ENCODE peak calls at places on chromosome 19, in four cellular contexts. L, H, G and R are unnamed samples.

GRCh38 chr19:55688422-55689218 is 13.6 kb downstream of the EPN1 start:
- DNase-seq in L (peak; percentile 21), H (peak; percentile 50), G (peak; percentile 85), R (no peak)

GRCh38 chr19:58021541-58022282 is 12.1 kb upstream of the ZSCAN1 start:
- DNase-seq in L (peak; percentile 58), H (peak; percentile 73), G (no peak), R (no peak)

GRCh38 chr19:30712428-30713151 is 340.4 kb downstream of the ZNF536 start:
- DNase-seq in L (no peak), G (no peak), H (no peak), R (no peak)

GRCh38 chr19:48321372-48321621 is 4.1 kb upstream of the EMP3 start:
- DNase-seq in L (peak; percentile 98), G (peak; percentile 99), H (peak; percentile 99), R (peak; percentile 96)

GRCh38 chr19:18815673-18816072 is 16.1 kb upstream of the UPF1 start:
- DNase-seq in L (no peak), G (no peak), H (no peak), R (no peak)

GRCh38 chr19:1221904-1222255 is 15.9 kb downstream of the CBARP start:
- DNase-seq in H (no peak), G (no peak), L (no peak), R (no peak)

GRCh38 chr19:50187937-50188336 is 15.5 kb upstream of the MYH14 start:
- DNase-seq in G (no peak), H (no peak), L (no peak), R (no peak)

GRCh38 chr19:29667390-29667783 is 2.1 kb downstream of the PLEKHF1 start:
- DNase-seq in H (peak; percentile 59), G (no peak), L (no peak), R (no peak)

GRCh38 chr19:10766681-10767201 is 48.9 kb downstream of the DNM2 start:
- DNase-seq in H (no peak), L (peak; percentile 64), G (peak; percentile 81), R (no peak)

GRCh38 chr19:42412223-42412622 is 15.0 kb downstream of the LIPE start:
- DNase-seq in G (no peak), H (no peak), L (no peak), R (no peak)

GRCh38 chr19:35268546-35269424 is at the start of gene USF2:
- DNase-seq in H (peak; percentile 89), G (peak; percentile 94), L (peak; percentile 86), R (peak; percentile 91)

GRCh38 chr19:18317998-18318800 is 4.7 kb downstream of the LSM4 start:
- DNase-seq in L (peak; percentile 58), H (no peak), G (peak; percentile 83), R (no peak)

GRCh38 chr19:10173527-10173926 is 21.2 kb downstream of the DNMT1 start:
- DNase-seq in H (no peak), G (no peak), L (no peak), R (no peak)

GRCh38 chr19:38869836-38870607 is 8.1 kb downstream of the RINL start:
- DNase-seq in G (peak; percentile 94), H (peak; percentile 94), L (peak; percentile 86), R (peak; percentile 89)

GRCh38 chr19:38870612-38871011 is 7.5 kb downstream of the RINL start:
- DNase-seq in H (no peak), G (no peak), L (no peak), R (no peak)

GRCh38 chr19:38868551-38868950 is 9.5 kb downstream of the RINL start:
- DNase-seq in H (no peak), G (no peak), L (no peak), R (no peak)

GRCh38 chr19:38867176-38867780 is 10.8 kb downstream of the RINL start:
- DNase-seq in L (no peak), G (no peak), H (no peak), R (no peak)

DNA sequence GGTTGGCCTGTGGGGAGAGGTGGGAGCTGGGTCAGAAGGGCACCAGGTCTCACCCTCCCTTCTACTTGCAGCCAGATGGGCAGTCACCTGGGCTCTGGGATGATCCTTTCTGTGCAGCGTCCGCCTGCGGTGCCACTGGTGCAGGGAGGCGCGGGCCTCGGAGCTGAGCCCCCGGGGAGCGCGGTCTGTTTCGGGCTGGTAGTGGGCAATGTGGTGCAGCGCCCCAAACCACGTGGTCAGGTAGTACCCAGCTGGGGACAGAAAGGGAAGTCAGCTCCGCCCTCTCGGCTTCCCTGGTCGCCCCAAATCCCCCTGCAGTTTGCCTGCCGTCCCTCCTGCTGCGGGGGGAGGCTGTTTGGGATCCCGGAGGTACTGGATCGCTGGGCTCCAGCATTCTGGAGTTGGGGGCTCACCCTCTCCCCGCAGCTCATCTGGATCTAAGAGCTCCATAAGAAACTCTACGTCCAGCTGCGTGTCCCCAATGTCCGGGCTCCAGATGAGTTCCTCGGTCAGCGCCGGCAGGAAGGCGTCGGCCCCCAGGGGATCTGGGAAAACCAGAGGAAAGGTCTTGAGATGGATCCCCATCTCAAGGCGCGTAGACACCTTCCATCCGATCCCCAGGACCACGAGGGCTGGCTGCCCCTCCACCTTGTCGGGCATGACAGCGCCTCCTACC is 8.8 kb downstream of the RINL start:
- DNase-seq in H (no peak), G (no peak), L (peak; percentile 34), R (no peak)
- H3K4me3 ChIP-seq in H (peak overlapping the region; percentile 13), G (peak overlapping the region; percentile 71), L (peak overlapping the region; percentile 15), R (peak overlapping the region; percentile 68)

GRCh38 chr19:3098141-3098514 is 4.0 kb downstream of the GNA11 start:
- DNase-seq in G (peak; percentile 77), H (no peak), L (peak; percentile 73), R (peak; percentile 52)

GRCh38 chr19:3100747-3101730 is 6.9 kb downstream of the GNA11 start:
- DNase-seq in G (peak; percentile 65), L (peak; percentile 23), H (no peak), R (no peak)

GRCh38 chr19:3100331-3100730 is 6.2 kb downstream of the GNA11 start:
- DNase-seq in G (peak; percentile 45), L (peak; percentile 25), H (no peak), R (no peak)

GRCh38 chr19:3098515-3099346 is 4.6 kb downstream of the GNA11 start:
- DNase-seq in L (peak; percentile 91), G (peak; percentile 92), H (peak; percentile 83), R (peak; percentile 87)

GRCh38 chr19:3099347-3100145 is 5.4 kb downstream of the GNA11 start:
- DNase-seq in L (no peak), G (peak; percentile 68), H (no peak), R (no peak)
- H3K4me1 ChIP-seq in L (peaks cover 74% of the 10 kb centered on the region), G (peaks cover 21% of the 10 kb centered on the region), H (peaks cover 85% of the 10 kb centered on the region), R (peaks cover 74% of the 10 kb centered on the region)

DNA sequence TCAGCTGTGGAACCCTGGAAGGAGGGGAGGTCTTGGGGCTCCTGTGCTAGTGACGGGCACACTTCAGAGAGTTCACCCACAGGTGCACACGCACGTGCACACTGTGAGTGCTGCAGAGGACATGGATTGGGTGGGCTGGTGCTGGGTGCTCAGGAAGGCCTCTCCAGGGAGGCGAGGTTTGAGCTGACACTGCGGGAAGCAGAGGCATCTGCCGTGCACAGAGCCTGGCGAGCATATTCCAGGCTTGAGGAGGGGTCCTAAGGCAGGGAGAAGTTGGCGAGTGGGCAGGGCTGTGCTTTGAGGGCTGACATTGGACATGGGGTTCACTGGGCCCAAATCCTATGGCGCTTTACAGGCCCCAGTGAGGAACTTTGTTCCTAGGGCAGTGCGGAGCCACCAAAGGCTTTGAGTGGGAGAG is 25.6 kb downstream of the CCDC8 start:
- DNase-seq in G (peak; percentile 37), L (no peak), H (peak; percentile 50), R (no peak)
- H3K4me3 ChIP-seq in G (no peak overlapping the region), L (no peak overlapping the region), H (no peak overlapping the region), R (no peak overlapping the region)

DNA sequence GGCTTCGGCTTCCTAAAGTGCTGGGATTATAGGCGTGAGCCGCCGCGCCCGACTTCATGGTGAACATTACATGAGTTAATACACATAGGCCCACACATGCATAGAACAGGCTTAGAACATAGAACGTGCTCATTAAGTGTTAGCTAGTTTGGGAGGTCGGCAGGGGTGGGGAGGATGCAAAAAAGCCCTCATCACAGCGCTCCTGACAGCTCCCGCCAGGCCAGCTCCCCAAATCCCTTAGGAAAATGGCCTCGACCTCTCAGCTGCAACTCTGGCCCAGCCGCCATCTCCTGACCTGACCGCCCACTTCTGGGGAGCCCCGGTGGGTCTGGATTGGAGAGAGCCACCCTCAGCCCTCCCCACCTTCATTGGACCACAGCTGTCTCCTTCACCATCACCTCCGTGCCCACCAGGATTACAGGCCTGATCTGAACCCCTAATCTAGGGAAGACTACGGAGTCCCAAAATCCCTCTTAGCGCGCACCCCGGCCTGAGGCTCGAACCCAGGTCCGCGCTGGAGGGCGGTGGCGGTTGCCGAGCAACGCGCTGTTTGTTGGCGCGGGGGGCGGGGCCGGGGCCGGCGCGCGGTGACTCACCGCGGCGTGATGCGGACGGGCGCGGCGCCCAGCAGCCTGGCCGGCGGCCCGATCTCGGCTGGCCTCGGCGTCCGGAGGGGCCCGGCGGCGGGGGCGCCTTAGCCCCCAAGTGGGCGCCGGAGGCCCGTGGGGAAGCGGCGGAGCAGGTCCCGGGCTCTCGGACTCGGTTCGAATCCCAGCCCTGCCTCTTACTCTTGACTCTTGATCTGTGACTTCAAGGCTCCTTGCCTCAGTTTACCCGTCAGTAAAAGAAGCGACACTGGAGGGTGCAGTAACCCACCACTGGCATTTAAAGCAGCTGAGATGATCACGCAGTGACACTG is 26.7 kb upstream of the NANOS3 start:
- DNase-seq in L (peak; percentile 92), H (peak; percentile 93), G (peak; percentile 94), R (peak; percentile 93)
- H3K4me1 ChIP-seq in L (peaks cover 46% of the 10 kb centered on the region), H (peaks cover 53% of the 10 kb centered on the region), G (peaks cover 10% of the 10 kb centered on the region), R (peaks cover 49% of the 10 kb centered on the region)

GRCh38 chr19:5969476-5969875 is 8.5 kb downstream of the RANBP3 start:
- DNase-seq in H (peak; percentile 50), L (no peak), G (peak; percentile 28), R (no peak)

GRCh38 chr19:5966941-5967340 is 11.0 kb downstream of the RANBP3 start:
- DNase-seq in H (peak; percentile 57), L (no peak), G (no peak), R (no peak)

GRCh38 chr19:5967571-5967970 is 10.4 kb downstream of the RANBP3 start:
- DNase-seq in G (peak; percentile 43), L (no peak), H (peak; percentile 51), R (no peak)

GRCh38 chr19:5967994-5968430 is 9.9 kb downstream of the RANBP3 start:
- DNase-seq in L (no peak), H (peak; percentile 85), G (peak; percentile 58), R (no peak)

DNA sequence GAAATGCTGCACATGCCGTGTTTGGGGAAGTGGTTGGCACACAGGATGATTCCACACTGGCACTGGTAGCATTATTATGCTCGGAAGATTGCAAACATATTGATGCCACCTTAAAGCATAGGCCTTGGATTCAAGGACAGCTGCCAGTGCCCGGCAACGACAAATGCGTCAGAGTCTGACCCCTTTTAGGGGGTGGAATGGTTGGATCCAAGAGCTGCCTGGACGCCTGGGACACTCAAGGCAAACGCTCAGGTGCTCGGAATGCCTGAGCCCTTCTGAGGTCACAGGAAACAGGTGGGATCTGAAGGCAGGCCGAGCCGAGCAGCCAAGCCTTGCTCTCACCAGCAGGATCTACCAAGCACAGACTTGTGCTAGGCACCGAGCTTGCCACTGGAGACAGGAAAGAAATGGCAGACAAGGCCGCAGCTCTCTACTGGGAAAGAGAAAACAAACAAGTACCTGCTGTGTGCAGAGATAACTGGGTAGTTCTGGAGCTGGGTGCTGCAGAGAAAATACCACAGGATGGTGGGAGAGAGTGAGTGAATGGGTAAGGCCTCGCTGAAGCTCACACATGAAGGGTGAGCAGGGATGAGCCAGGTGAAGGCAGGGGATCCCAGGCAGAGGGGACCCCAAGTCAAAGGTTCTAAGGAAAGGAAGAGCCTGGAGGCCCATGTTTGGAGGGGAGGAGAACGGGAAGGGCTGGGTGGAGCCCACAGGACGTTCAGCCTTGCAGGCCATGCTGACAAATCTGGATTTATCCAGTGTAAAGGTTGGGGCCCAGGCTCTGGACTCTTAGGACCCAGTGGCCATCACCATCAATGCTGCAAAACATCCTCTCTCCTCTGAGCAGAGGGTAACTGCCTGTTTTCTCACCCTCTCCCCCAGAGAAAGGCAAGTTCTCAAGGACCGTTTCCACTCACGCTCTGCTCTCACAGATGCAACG is 9.2 kb downstream of the RANBP3 start:
- DNase-seq in L (no peak), G (peak; percentile 68), H (peak; percentile 60), R (no peak)
- H3K4me3 ChIP-seq in L (no peak overlapping the region), G (no peak overlapping the region), H (no peak overlapping the region), R (peak overlapping the region; percentile 15)

GRCh38 chr19:5971714-5972354 is 6.1 kb downstream of the RANBP3 start:
- DNase-seq in L (no peak), G (no peak), H (no peak), R (no peak)
- H3K4me1 ChIP-seq in L (peaks cover 39% of the 10 kb centered on the region), G (peaks cover 34% of the 10 kb centered on the region), H (peaks cover 66% of the 10 kb centered on the region), R (peaks cover 64% of the 10 kb centered on the region)